ENCODE peak calls at places on chromosomes 4 and X, in seven cellular contexts. J is stimulated activated CD4-positive, alpha-beta T cell treated with anti-CD3 and anti-CD28 coated beads, Interleukin-4, amount 100 ng/mL, for 1 hour; P is stomach; I is AG08395; C is hippocampal formation; X is AG09309; N is A549. D is an unnamed sample.

GRCh38 chr4:15003441-15003890 is 1.2 kb downstream of the CPEB2 start:
- DNase-seq in J (peak; percentile 70), P (peak; percentile 63), I (peak; percentile 24), C (no peak), X (no peak), N (no peak), D (no peak)

GRCh38 chrX:73964607-73965006 is 339.4 kb upstream of the ZCCHC13 start:
- DNase-seq in J (no peak), P (no peak), I (no peak), C (no peak), X (no peak), N (no peak), D (no peak)

GRCh38 chr4:84796388-84796787 is 170.1 kb downstream of the WDFY3 start:
- DNase-seq in J (no peak), P (no peak), I (no peak), C (no peak), X (no peak), N (no peak), D (no peak)

GRCh38 chr4:81724925-81725329 is 253.2 kb upstream of the RASGEF1B start:
- DNase-seq in J (peak; percentile 51), P (peak; percentile 65), I (no peak), C (peak; percentile 64), X (no peak), N (no peak), D (no peak)

GRCh38 chr4:77153016-77153415 is 4.0 kb upstream of the CCNG2 start:
- DNase-seq in J (no peak), P (no peak), I (no peak), C (no peak), X (no peak), N (no peak), D (no peak)

GRCh38 chr4:184856277-184856609 is 30.5 kb upstream of the ACSL1 start:
- DNase-seq in J (no peak), P (no peak), I (no peak), C (no peak), X (no peak), N (no peak), D (no peak)

GRCh38 chr4:99763635-99764101 is 53.0 kb upstream of the DAPP1 start:
- DNase-seq in J (no peak), P (no peak), I (peak; percentile 82), C (peak; percentile 10), X (peak; percentile 80), N (peak; percentile 8), D (peak; percentile 78)

GRCh38 chrX:120725874-120726273 is 96.0 kb upstream of the C1GALT1C1 start:
- DNase-seq in J (no peak), P (no peak), I (no peak), C (no peak), X (no peak), N (no peak), D (no peak)

GRCh38 chr4:142846729-142847606 is 867 bp upstream of the INPP4B start:
- DNase-seq in J (peak; percentile 75), P (peak; percentile 58), I (no peak), C (peak; percentile 17), X (no peak), N (peak; percentile 25), D (no peak)

GRCh38 chr4:98448923-98449322 is 187.7 kb downstream of the RAP1GDS1 start:
- DNase-seq in J (no peak), P (no peak), I (no peak), C (no peak), X (no peak), N (no peak), D (no peak)

GRCh38 chr4:46219872-46220271 is 96.0 kb upstream of the GABRG1 start:
- DNase-seq in J (no peak), P (no peak), I (no peak), C (no peak), X (no peak), N (no peak), D (no peak)

GRCh38 chr4:112593438-112594133 is 43.1 kb downstream of the ZGRF1 start:
- DNase-seq in J (no peak), P (no peak), I (no peak), C (no peak), X (no peak), N (no peak), D (no peak)

GRCh38 chr4:189090174-189090814 is 850.4 kb upstream of the FRG1 start:
- DNase-seq in J (no peak), P (no peak), I (peak; percentile 51), C (no peak), X (no peak), N (peak; percentile 13), D (no peak)

D was measured in amniotic stem cell.